ENCODE peak calls at places on chromosome 13, in ten cellular contexts. C is C1 segment of cervical spinal cord; G is AG10803; S is Daoy; Q is NCI-H345; B is effector CD4-positive, alpha-beta T cell; Y is T-cell; J is stomach; M is IMR-90; O is posterior cingulate gyrus. T is an unnamed sample.

GRCh38 chr13:28751210-28751935 is 32.6 kb upstream of the SLC46A3 start:
- DNase-seq in C (no peak), J (no peak), G (peak), M (no peak), O (no peak), S (no peak), B (no peak), Y (no peak), Q (no peak), T (no peak)

GRCh38 chr13:80469841-80470378 is 129.0 kb upstream of the SPRY2 start:
- DNase-seq in S (peak), G (peak), Y (no peak), J (no peak), M (peak), Q (no peak), O (no peak), B (no peak), C (no peak), T (peak)

GRCh38 chr13:36115306-36115705 is 15.9 kb downstream of the DCLK1 start:
- DNase-seq in J (no peak), C (no peak), Q (no peak), O (no peak), B (no peak), S (no peak), Y (no peak), M (no peak), G (no peak), T (no peak)

GRCh38 chr13:111639994-111640393 is 319.6 kb downstream of the TEX29 start:
- DNase-seq in M (no peak), Q (no peak), O (peak), C (no peak), G (no peak), B (no peak), J (no peak), Y (no peak), S (peak), T (peak)

GRCh38 chr13:74550039-74550438 is 415.8 kb upstream of the KLF12 start:
- DNase-seq in S (no peak), B (no peak), O (no peak), G (peak), Y (no peak), C (no peak), J (no peak), M (no peak), Q (no peak), T (no peak)

GRCh38 chr13:46211116-46211515 is 612 bp upstream of the LRRC63 start:
- DNase-seq in J (no peak), Q (peak), Y (peak), B (peak), C (no peak), S (peak), G (no peak), O (no peak), M (no peak), T (peak)

GRCh38 chr13:48586591-48587103 is 53.8 kb upstream of the RCBTB2 start:
- DNase-seq in J (peak), M (peak), O (peak), B (no peak), C (no peak), S (peak), G (no peak), Q (no peak), Y (no peak), T (no peak)

GRCh38 chr13:76350399-76350798 is 535.8 kb downstream of the KCTD12 start:
- DNase-seq in G (no peak), C (no peak), S (no peak), J (peak), O (no peak), Y (no peak), B (no peak), M (peak), Q (no peak), T (no peak)

GRCh38 chr13:75596657-75597182 is 39.4 kb upstream of the LMO7 start:
- DNase-seq in J (no peak), Y (no peak), S (no peak), G (no peak), O (no peak), Q (no peak), C (no peak), B (no peak), M (no peak), T (peak)

GRCh38 chr13:23621316-23621645 is 51.1 kb downstream of the TNFRSF19 start:
- DNase-seq in G (peak), M (peak), B (no peak), Q (no peak), Y (no peak), S (peak), C (no peak), O (no peak), J (no peak), T (no peak)

GRCh38 chr13:19658192-19658591 is 24.7 kb downstream of the MPHOSPH8 start:
- DNase-seq in G (peak), B (no peak), Y (no peak), M (no peak), S (no peak), C (no peak), Q (no peak), O (no peak), J (no peak), T (no peak)

GRCh38 chr13:110156186-110157065 is 150.5 kb downstream of the COL4A1 start:
- DNase-seq in M (peak), S (no peak), Q (no peak), G (peak), Y (no peak), C (no peak), O (no peak), J (no peak), B (no peak), T (no peak)

GRCh38 chr13:75870397-75870801 is 234.3 kb downstream of the LMO7 start:
- DNase-seq in S (peak), O (no peak), C (peak), G (peak), Y (no peak), Q (peak), J (no peak), B (no peak), M (peak), T (peak)

GRCh38 chr13:34070006-34070405 is 252.1 kb downstream of the RFC3 start:
- DNase-seq in G (no peak), Q (no peak), S (no peak), C (no peak), J (no peak), B (no peak), M (peak), Y (no peak), O (no peak), T (peak)

GRCh38 chr13:98407575-98407974 is 169.3 kb downstream of the STK24 start:
- DNase-seq in B (no peak), M (no peak), O (no peak), G (no peak), J (no peak), Y (no peak), Q (no peak), C (no peak), S (no peak), T (no peak)

GRCh38 chr13:33072282-33072681 is 56.1 kb downstream of the KL start:
- DNase-seq in M (no peak), Q (peak), S (no peak), Y (no peak), B (no peak), O (no peak), G (peak), J (no peak), C (no peak), T (no peak)

GRCh38 chr13:95704510-95704909 is 27.6 kb downstream of the DNAJC3 start:
- DNase-seq in G (no peak), J (no peak), M (no peak), C (no peak), B (no peak), Y (no peak), O (no peak), S (peak), Q (peak), T (peak)

GRCh38 chr13:76791290-76791664 is 94.9 kb downstream of the KCTD12 start:
- DNase-seq in O (no peak), M (no peak), J (no peak), Y (no peak), C (no peak), G (no peak), Q (peak), S (peak), B (no peak), T (no peak)

GRCh38 chr13:104773775-104774174 is 1707.6 kb upstream of the SLC10A2 start:
- DNase-seq in Q (peak), S (no peak), G (peak), J (no peak), M (peak), C (no peak), B (no peak), Y (no peak), O (no peak), T (peak)

GRCh38 chr13:109840201-109840892 is 54.0 kb upstream of the IRS2 start:
- DNase-seq in C (no peak), B (no peak), S (peak), Y (no peak), M (peak), J (no peak), Q (no peak), G (peak), O (no peak), T (peak)

GRCh38 chr13:93227906-93228801 is 1.5 kb downstream of the GPC6 start:
- DNase-seq in Q (peak), G (peak), C (peak), S (peak), B (no peak), J (peak), O (peak), M (peak), Y (no peak), T (peak)

GRCh38 chr13:37277435-37278144 is 172.1 kb upstream of the CSNK1A1L start:
- DNase-seq in C (no peak), G (peak), B (no peak), S (no peak), Q (no peak), Y (no peak), M (peak), J (no peak), O (no peak), T (no peak)

GRCh38 chr13:100828226-100828625 is 153.6 kb upstream of the TMTC4 start:
- DNase-seq in C (no peak), Y (no peak), G (no peak), J (no peak), M (no peak), Q (no peak), B (no peak), O (no peak), S (no peak), T (peak)

GRCh38 chr13:33610471-33611015 is 207.4 kb upstream of the RFC3 start:
- DNase-seq in G (no peak), S (peak), Q (no peak), O (peak), M (no peak), B (peak), J (no peak), C (peak), Y (peak), T (peak)

GRCh38 chr13:93248627-93249047 is 22.0 kb downstream of the GPC6 start:
- DNase-seq in B (no peak), M (peak), G (no peak), O (peak), Q (peak), Y (no peak), S (peak), J (peak), C (no peak), T (peak)

GRCh38 chr13:99281811-99282263 is 23.7 kb upstream of the GPR18 start:
- DNase-seq in J (peak), G (peak), Q (no peak), S (no peak), M (no peak), C (no peak), B (peak), O (no peak), Y (peak), T (no peak)

GRCh38 chr13:24459234-24459633 is 53.3 kb downstream of the PARP4 start:
- DNase-seq in O (no peak), J (no peak), S (no peak), G (peak), M (peak), B (no peak), Y (no peak), C (no peak), Q (no peak), T (peak)

GRCh38 chr13:51635137-51635878 is 51.0 kb downstream of the WDFY2 start:
- DNase-seq in O (no peak), Q (no peak), Y (no peak), G (no peak), C (no peak), B (no peak), M (no peak), S (no peak), J (no peak), T (peak)

GRCh38 chr13:24943136-24943535 is 152.8 kb upstream of the PABPC3 start:
- DNase-seq in O (no peak), Q (no peak), M (no peak), C (no peak), G (no peak), B (no peak), Y (no peak), S (no peak), J (no peak), T (no peak)

GRCh38 chr13:112160558-112160957 is 93.6 kb downstream of the SOX1 start:
- DNase-seq in J (no peak), S (no peak), Q (peak), B (no peak), Y (no peak), G (no peak), M (no peak), C (no peak), O (no peak), T (no peak)

GRCh38 chr13:28528848-28529247 is 33.9 kb upstream of the FLT1 start:
- DNase-seq in C (no peak), Y (no peak), O (no peak), Q (no peak), M (no peak), J (no peak), B (no peak), S (no peak), G (no peak), T (no peak)

GRCh38 chr13:71360041-71360440 is 507.0 kb downstream of the DACH1 start:
- DNase-seq in G (no peak), J (no peak), B (no peak), C (no peak), O (no peak), M (no peak), S (no peak), Y (no peak), Q (no peak), T (no peak)

GRCh38 chr13:62678039-62678438 is 1262.4 kb upstream of the PCDH20 start:
- DNase-seq in J (no peak), B (no peak), Q (no peak), S (no peak), M (no peak), Y (no peak), C (no peak), O (no peak), G (no peak), T (no peak)

GRCh38 chr13:73677041-73677589 is 457.1 kb downstream of the KLF12 start:
- DNase-seq in Y (no peak), B (no peak), G (peak), S (no peak), J (no peak), M (peak), Q (peak), O (no peak), C (no peak), T (peak)

GRCh38 chr13:23467048-23467931 is 33.8 kb upstream of the SACS start:
- DNase-seq in J (no peak), Q (no peak), O (no peak), Y (no peak), C (no peak), G (peak), B (no peak), M (peak), S (peak), T (no peak)

GRCh38 chr13:97018029-97018819 is 23.9 kb upstream of the OXGR1 start:
- DNase-seq in S (peak), M (peak), Y (no peak), J (no peak), G (peak), C (no peak), Q (peak), O (no peak), B (peak), T (peak)

T was measured in A673.